ENCODE peak calls at places on chromosome 15, in seven cellular contexts. U is heart right ventricle, A is lower lobe of right lung, C is tibial nerve, P is OCI-LY7, O is PC-3, R is AG04450. J is an unnamed sample.
A peak's percentile ranks its signal among the peaks of the same experiment; 100 is the strongest.

GRCh38 chr15:96053039-96054021 is 277.2 kb upstream of the NR2F2 start:
- DNase-seq in R (no peak), U (peak; percentile 72), P (no peak), C (peak; percentile 16), O (peak; percentile 12), A (peak; percentile 70), J (peak; percentile 77)

GRCh38 chr15:100340721-100341661 is 784 bp downstream of the ADAMTS17 start:
- DNase-seq in O (no peak), C (no peak), A (no peak), U (no peak), R (no peak), P (no peak), J (no peak)

GRCh38 chr15:66777596-66778313 is 75.7 kb downstream of the SMAD6 start:
- DNase-seq in P (no peak), U (no peak), A (no peak), O (no peak), R (no peak), C (no peak), J (no peak)

GRCh38 chr15:49103002-49103401 is 52.4 kb downstream of the COPS2 start:
- DNase-seq in R (no peak), A (no peak), C (no peak), O (no peak), U (no peak), P (no peak), J (no peak)

GRCh38 chr15:52790941-52791751 is 1.0 kb upstream of the ONECUT1 start:
- DNase-seq in A (peak; percentile 44), O (no peak), C (no peak), R (no peak), P (no peak), U (no peak), J (no peak)

GRCh38 chr15:82647835-82648256 is 683 bp upstream of the CPEB1 start:
- DNase-seq in A (peak; percentile 49), O (no peak), C (no peak), U (peak; percentile 22), P (no peak), R (no peak), J (no peak)

GRCh38 chr15:76840830-76841460 is 64.2 kb downstream of the SCAPER start:
- DNase-seq in A (no peak), R (peak; percentile 24), O (peak; percentile 53), C (no peak), P (peak; percentile 34), U (no peak), J (no peak)

GRCh38 chr15:36208868-36209582 is 370.4 kb upstream of the CDIN1 start:
- DNase-seq in C (no peak), R (no peak), P (no peak), A (no peak), O (no peak), U (no peak), J (no peak)

GRCh38 chr15:70318996-70319465 is 221.3 kb upstream of the TLE3 start:
- DNase-seq in P (no peak), C (no peak), A (no peak), U (no peak), R (peak; percentile 50), O (peak; percentile 51), J (no peak)

GRCh38 chr15:97037080-97037479 is 706.6 kb downstream of the NR2F2 start:
- DNase-seq in O (no peak), C (no peak), A (no peak), U (no peak), R (no peak), P (no peak), J (no peak)

GRCh38 chr15:57728436-57728835 is 21.9 kb downstream of the POLR2M start:
- DNase-seq in R (no peak), O (no peak), P (no peak), C (no peak), U (no peak), A (no peak), J (no peak)

GRCh38 chr15:62616746-62617145 is 425.8 kb upstream of the TPM1 start:
- DNase-seq in U (no peak), A (no peak), C (no peak), O (no peak), P (no peak), R (no peak), J (peak; percentile 22)

GRCh38 chr15:62619105-62619504 is 423.4 kb upstream of the TPM1 start:
- DNase-seq in C (no peak), P (no peak), U (no peak), A (no peak), R (no peak), O (no peak), J (no peak)

GRCh38 chr15:62618432-62618831 is 424.1 kb upstream of the TPM1 start:
- DNase-seq in P (no peak), R (peak; percentile 79), U (no peak), O (peak; percentile 81), C (no peak), A (no peak), J (no peak)

GRCh38 chr15:62617741-62618140 is 424.8 kb upstream of the TPM1 start:
- DNase-seq in C (no peak), P (no peak), U (no peak), A (no peak), O (no peak), R (no peak), J (no peak)

DNA sequence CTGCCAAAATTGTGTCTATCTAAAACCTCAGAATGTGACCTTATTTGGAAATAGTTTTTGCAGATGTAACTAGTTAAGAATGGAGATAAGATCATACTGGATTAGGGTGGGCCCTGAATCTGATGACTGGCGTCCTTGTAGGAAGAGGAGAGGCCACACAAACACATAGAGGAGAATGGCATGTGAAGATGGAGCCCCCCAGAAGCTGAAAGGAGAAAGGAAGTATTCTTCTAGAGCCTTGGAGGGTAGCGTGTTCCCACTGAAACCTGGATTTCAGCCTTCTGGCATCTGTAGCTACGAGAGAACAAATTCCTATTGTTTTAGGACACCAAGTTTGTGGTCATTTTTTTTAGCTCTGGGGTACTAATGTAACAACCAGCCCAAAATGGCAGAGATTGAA is 423.0 kb upstream of the TPM1 start:
- DNase-seq in R (no peak), P (no peak), O (no peak), C (no peak), A (no peak), U (no peak), J (no peak)
- H3K27ac ChIP-seq in R (peak overlapping the region; percentile 74), P (no peak overlapping the region), O (no peak overlapping the region), C (no peak overlapping the region), A (no peak overlapping the region), U (no peak overlapping the region), J (no peak overlapping the region)

DNA sequence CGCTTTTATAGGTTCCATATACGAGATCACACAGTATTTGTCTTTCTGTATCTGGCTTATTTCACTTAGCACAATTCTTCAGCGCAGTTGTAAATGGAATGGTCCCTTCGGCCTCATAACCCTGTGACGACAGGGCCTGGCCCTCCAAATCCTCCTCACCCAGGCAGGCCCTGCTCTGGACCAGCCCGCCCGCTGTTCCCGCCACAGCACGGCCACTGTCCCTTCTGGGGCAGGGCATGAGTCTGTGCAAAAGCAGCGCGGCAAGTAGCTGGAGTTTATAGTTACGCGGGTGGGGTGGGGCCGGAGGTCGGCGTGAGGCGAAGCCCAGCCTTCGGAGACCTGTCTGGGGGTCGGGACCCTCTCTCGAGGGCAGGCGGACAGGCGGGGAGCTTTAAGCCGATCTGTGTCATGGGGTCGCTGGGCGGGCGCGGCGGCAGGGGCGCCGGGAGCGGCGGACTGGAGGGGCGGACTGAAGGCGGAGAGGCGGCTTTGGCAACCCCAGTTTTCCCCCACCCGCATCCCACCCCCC is 543 bp downstream of the ARPIN start:
- DNase-seq in U (peak; percentile 37), C (no peak), P (no peak), O (peak; percentile 35), A (peak; percentile 67), R (no peak), J (peak; percentile 48)
- H3K27ac ChIP-seq in U (peak overlapping the region; percentile 89), C (peak overlapping the region; percentile 87), P (no peak overlapping the region), O (no peak overlapping the region), A (peak overlapping the region; percentile 88), R (no peak overlapping the region), J (peak overlapping the region; percentile 86)

DNA sequence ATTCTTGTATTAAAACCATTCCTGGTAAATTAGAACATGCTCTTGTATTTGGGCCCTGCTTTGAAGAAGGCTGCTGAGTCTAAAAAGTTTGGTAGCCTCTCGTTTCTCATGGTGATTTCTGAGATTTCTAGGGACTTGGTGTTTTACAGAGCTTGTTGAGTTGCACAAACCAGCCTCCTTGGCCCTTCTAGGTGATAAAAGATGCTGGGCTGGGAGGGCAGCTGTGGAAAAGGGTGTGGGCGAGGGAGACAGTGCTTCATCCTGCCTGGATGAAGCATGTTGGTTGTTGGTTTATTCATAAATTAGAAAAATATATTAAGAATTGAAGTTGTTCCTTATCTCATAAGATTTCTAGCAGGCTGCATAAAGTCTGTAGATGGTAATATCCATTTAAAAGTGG is 151.7 kb downstream of the IGF1R start:
- DNase-seq in O (no peak), P (no peak), A (no peak), U (no peak), R (no peak), C (no peak), J (no peak)
- H3K27ac ChIP-seq in O (no peak overlapping the region), P (no peak overlapping the region), A (peak overlapping the region; percentile 39), U (peak overlapping the region; percentile 46), R (peak overlapping the region; percentile 11), C (peak overlapping the region; percentile 47), J (peak overlapping the region; percentile 30)

DNA sequence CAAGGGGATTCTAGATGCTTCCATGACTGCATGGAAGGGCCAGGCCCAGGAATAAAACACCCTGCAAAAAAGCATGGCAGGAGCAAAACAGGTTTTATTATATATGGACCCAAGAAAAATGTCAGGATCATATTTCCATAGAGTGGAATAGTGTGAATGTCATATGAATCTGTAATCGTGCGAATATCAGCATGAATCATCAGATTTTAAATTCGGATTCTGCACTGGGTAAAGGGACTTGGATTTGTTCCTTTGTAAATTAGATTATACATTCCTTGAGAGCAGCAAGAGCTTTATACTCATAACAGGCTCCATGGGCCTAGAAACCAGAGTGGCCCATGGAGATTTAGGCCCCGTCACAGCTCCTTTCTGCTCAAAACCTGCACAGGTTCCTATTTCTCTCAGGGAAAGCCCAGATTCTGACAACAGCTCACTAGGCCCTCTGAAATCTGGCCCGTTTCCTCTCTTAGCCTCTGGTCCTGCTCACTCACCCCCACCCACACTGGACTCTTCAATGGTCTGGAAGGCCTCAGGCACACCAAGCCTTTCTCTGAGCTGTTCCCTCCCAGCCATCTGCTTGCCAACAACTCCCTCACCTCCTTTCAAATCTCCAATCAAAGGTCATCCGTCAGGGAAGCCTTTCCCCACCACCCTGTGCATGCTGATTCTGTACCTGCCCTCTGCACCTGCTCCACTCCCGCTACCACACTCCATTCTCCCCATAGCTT is 76.0 kb downstream of the FEM1B start:
- DNase-seq in C (no peak), P (no peak), U (no peak), R (no peak), A (no peak), O (peak; percentile 82), J (no peak)
- H3K27ac ChIP-seq in C (no peak overlapping the region), P (no peak overlapping the region), U (peak overlapping the region; percentile 87), R (no peak overlapping the region), A (no peak overlapping the region), O (peak overlapping the region; percentile 98), J (peak overlapping the region; percentile 79)

GRCh38 chr15:38065721-38066120 is 131.3 kb downstream of the TMCO5A start:
- DNase-seq in O (no peak), P (no peak), U (no peak), R (no peak), C (no peak), A (no peak), J (no peak)
- H3K27ac ChIP-seq in O (no peak overlapping the region), P (no peak overlapping the region), U (no peak overlapping the region), R (no peak overlapping the region), C (no peak overlapping the region), A (no peak overlapping the region), J (no peak overlapping the region)

J was measured in heart left ventricle.